ENCODE peak calls at places on chromosomes 4 and X, in six cellular contexts. R is fibroblast of the aortic adventitia, I is endothelial cell of umbilical vein, K is progenitor cell of endocrine pancreas, W is transverse colon, C is GM10248. M is an unnamed sample.
A peak's percentile ranks its signal among the peaks of the same experiment; 100 is the strongest.

GRCh38 chr4:139532951-139533350 is 23.1 kb downstream of the SETD7 start:
- DNase-seq in W (no peak), K (no peak), R (no peak), I (no peak), C (no peak), M (no peak)

GRCh38 chrX:152220612-152221011 is 82.2 kb upstream of the MAGEA10 start:
- DNase-seq in R (peak; percentile 4), W (no peak), I (no peak), C (no peak), K (no peak), M (no peak)

GRCh38 chr4:120517966-120518365 is 404.6 kb downstream of the PRDM5 start:
- DNase-seq in I (peak; percentile 99), W (peak; percentile 29), K (no peak), R (peak; percentile 97), C (no peak), M (no peak)

GRCh38 chr4:142222127-142222526 is 585.7 kb downstream of the IL15 start:
- DNase-seq in R (peak; percentile 20), W (no peak), I (no peak), C (no peak), K (no peak), M (no peak)

GRCh38 chr4:158824425-158825274 is 55.8 kb downstream of the FNIP2 start:
- DNase-seq in K (no peak), I (peak; percentile 87), W (no peak), R (peak; percentile 83), C (no peak), M (no peak)

GRCh38 chrX:11109968-11110367 is 1.2 kb upstream of the HCCS start:
- DNase-seq in W (no peak), C (no peak), I (no peak), R (no peak), K (no peak), M (no peak)

GRCh38 chr4:37324526-37324925 is 80.0 kb downstream of the NWD2 start:
- DNase-seq in I (no peak), R (no peak), C (no peak), W (no peak), K (no peak), M (no peak)

GRCh38 chr4:54550415-54551171 is 107.2 kb upstream of the KIT start:
- DNase-seq in R (no peak), I (no peak), W (no peak), K (no peak), C (no peak), M (no peak)

GRCh38 chrX:47366051-47366722 is 4.2 kb upstream of the ZNF157 start:
- DNase-seq in C (peak; percentile 66), I (peak; percentile 62), W (peak; percentile 50), K (peak; percentile 45), R (peak; percentile 61), M (peak; percentile 50)

GRCh38 chr4:185096032-185096653 is 46.9 kb upstream of the SLC25A4 start:
- DNase-seq in K (no peak), R (peak; percentile 69), C (peak; percentile 38), W (peak; percentile 25), I (peak; percentile 49), M (no peak)

GRCh38 chr4:34861661-34862060 is 1382.7 kb downstream of the ARAP2 start:
- DNase-seq in I (no peak), C (no peak), R (no peak), K (no peak), W (no peak), M (no peak)

GRCh38 chr4:33537527-33537926 is 2706.8 kb downstream of the ARAP2 start:
- DNase-seq in R (no peak), C (no peak), K (no peak), I (no peak), W (no peak), M (no peak)

GRCh38 chr4:21765810-21766407 is 182.7 kb downstream of the KCNIP4 start:
- DNase-seq in K (peak; percentile 30), C (peak; percentile 18), W (peak; percentile 19), R (peak; percentile 66), I (peak; percentile 75), M (no peak)

GRCh38 chr4:21763865-21764264 is 184.7 kb downstream of the KCNIP4 start:
- DNase-seq in I (no peak), R (no peak), W (no peak), K (no peak), C (no peak), M (no peak)

GRCh38 chr4:21769404-21770147 is 179.0 kb downstream of the KCNIP4 start:
- DNase-seq in I (peak; percentile 92), R (peak; percentile 83), K (no peak), W (no peak), C (no peak), M (no peak)

DNA sequence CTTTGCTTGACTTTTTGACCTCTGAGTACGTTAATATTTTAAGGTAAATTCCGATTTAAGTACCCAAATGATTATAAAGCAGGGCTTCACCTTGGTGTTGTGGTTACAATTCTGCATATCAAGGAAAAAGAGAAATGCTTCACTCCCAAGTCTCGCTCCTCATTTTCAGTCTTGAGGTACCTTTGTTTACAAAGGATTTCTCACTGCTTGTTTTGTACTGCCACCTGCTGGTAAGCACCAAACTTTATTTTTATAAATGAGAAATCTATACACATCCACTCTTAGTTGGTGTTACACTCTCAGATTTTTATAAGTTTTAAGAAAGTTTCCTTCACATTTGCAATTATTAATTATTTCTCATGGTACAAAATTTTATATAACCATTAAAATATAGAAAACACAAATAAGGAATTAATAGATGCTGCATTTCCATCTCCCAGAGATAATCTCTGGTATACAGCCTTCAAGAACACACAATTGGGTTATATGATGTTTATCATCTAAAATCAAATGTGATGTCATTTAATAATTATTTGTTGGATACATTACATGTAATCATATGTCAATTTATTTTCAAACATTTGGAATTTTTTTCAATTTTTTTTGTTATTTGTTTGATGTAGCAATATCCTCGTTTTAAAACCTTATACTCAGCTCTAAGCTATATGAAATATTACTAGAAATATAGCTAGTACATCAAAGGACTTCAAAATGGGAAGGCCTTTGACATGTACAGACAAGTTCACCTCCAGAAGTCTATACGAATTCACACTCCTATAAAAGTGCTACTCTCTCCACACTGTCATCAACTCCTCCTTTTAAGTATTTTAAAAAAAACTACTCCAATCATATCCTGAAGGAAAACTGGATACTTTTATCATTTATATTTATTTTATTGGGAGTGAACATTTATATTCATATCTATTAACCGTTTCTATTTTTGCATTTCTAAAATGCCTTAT is 179.9 kb downstream of the KCNIP4 start:
- DNase-seq in R (peak; percentile 69), K (no peak), I (peak; percentile 74), C (peak; percentile 6), W (no peak), M (no peak)
- TF ChIP-seq CTCF in R (peak; percentile 71), K (peak; percentile 85), I (peak; percentile 42), C (peak; percentile 68), W (peak; percentile 58), M (peak; percentile 41)

GRCh38 chrX:38332505-38332904 is 5.2 kb upstream of the RPGR start:
- DNase-seq in K (no peak), I (no peak), W (no peak), C (no peak), R (no peak), M (no peak)

GRCh38 chrX:38326086-38326485 is 1.2 kb downstream of the RPGR start:
- DNase-seq in I (peak; percentile 44), K (no peak), C (no peak), W (no peak), R (no peak), M (no peak)

GRCh38 chrX:38327007-38327774 is at the start of gene RPGR:
- DNase-seq in W (peak; percentile 95), K (peak; percentile 80), R (peak; percentile 91), I (peak; percentile 93), C (peak; percentile 90), M (peak; percentile 83)

DNA sequence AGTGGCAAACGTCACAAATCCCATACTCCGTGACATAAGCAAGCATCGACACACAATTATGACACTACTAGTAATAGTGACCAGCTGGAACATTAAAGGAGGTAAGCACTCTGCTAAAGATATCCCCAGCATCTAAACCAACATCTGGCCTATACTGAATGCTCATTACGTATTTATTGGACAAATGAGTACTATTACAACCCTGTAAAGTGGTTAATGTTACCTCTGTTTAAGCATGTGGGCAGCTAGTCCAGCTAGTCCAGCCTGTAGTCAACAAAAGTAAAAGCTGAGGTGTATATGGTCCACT is 419 bp upstream of the RPGR start:
- DNase-seq in R (no peak), K (no peak), I (no peak), C (no peak), W (no peak), M (no peak)
- TF ChIP-seq CTCF in R (no peak), K (no peak), I (no peak), C (no peak), W (no peak), M (no peak)

DNA sequence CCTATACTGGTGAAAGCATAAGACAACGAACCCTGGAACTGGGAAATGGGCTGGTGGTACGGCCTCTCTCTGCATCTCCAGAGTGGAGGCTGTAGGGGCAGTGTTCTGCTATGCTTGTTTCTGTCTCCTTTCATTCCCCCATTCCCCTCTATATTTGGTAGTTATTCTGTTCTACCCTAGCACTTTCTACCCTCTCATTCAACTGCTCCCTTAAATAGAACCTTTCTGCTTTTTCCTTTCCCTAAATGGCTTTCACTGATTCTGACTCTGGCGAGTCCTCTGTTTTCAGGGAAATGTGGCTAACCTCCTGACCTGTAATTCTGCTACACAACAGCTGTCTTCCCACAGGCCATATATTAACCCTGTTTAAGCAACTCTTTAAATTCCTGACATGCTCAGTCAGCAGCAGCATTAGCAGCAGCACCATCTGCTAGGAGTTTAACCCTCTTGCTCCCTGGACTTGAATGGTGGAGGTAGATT is 94.2 kb downstream of the CXCL13 start:
- DNase-seq in W (no peak), C (no peak), K (no peak), I (peak; percentile 87), R (peak; percentile 72), M (no peak)
- TF ChIP-seq CTCF in W (no peak), C (no peak), K (peak; percentile 38), I (no peak), R (peak; percentile 45), M (no peak)

GRCh38 chr4:8224596-8225289 is 25.7 kb downstream of the SH3TC1 start:
- DNase-seq in R (no peak), W (no peak), C (no peak), I (no peak), K (no peak), M (no peak)

GRCh38 chr4:8227201-8227770 is 28.2 kb downstream of the SH3TC1 start:
- DNase-seq in K (no peak), R (no peak), W (no peak), I (no peak), C (no peak), M (no peak)

GRCh38 chr4:8225290-8225625 is 26.2 kb downstream of the SH3TC1 start:
- DNase-seq in R (no peak), W (no peak), C (no peak), K (no peak), I (no peak), M (no peak)

GRCh38 chr4:8227771-8228318 is 28.8 kb downstream of the SH3TC1 start:
- DNase-seq in I (no peak), K (no peak), C (no peak), R (no peak), W (no peak), M (no peak)

DNA sequence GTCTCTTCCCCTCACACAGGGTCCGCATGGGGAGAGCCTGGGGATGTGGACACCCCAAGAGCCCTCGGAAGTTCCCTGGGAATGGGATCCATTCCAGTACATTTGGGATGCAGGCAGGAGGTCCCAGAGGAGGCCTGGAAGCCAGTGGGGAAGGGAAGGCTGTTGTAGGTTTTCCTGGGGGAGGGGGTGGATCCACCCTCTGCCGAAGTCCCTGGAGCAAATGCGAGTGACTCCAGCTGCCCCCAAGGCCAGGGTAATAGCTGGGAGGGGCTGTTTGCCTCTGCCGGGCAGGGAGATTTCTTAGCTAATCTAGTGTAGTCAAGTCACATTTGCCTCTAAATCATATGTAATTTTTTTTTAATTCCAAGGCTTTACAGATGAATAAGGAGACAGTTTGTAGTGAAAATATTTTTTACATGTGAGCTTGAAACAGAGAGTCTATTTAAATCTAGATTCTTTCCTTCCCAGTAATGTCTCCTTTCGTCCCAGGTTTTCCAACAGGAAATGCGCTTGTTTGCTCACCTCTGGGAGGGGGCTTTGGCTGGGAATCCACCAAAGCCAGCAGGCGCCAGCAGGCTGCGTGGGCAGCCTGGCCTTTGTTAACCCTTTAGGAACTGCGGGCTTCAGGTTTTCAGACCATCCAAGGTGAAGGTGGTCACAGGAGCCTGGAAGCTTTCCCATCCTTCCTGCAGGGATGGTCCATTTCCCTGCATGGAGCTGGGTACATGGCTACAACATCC is 26.8 kb downstream of the SH3TC1 start:
- DNase-seq in C (no peak), K (no peak), R (no peak), I (no peak), W (no peak), M (no peak)
- TF ChIP-seq CTCF in C (no peak), K (no peak), R (no peak), I (no peak), W (no peak), M (no peak)

M was measured in activated B cell treated with CpG ODN at 0.5 μM for 24 hours.